ENCODE peak calls at places on chromosomes 4 and X, in seven cellular contexts. G is epithelial cell of esophagus; T is T-helper 9 cell; D is fibroblast of pulmonary artery; S is effector memory CD4-positive, alpha-beta T cell; H is activated naive CD8-positive, alpha-beta T cell treated with anti-CD3 and anti-CD28 coated beads for 36 hours; J is H7. W is an unnamed sample.

GRCh38 chr4:7397206-7398103 is 37.3 kb downstream of the PSAPL1 start:
- DNase-seq in H (no peak), S (no peak), T (no peak), J (no peak), D (no peak), G (peak; percentile 33), W (no peak)

GRCh38 chr4:14143892-14144291 is 516.4 kb upstream of the BOD1L1 start:
- DNase-seq in H (no peak), J (peak; percentile 1), G (peak; percentile 24), T (no peak), D (peak; percentile 9), S (no peak), W (no peak)

GRCh38 chr4:67152976-67153375 is 392.3 kb downstream of the CENPC start:
- DNase-seq in T (no peak), H (no peak), J (no peak), S (no peak), D (no peak), G (peak; percentile 7), W (no peak)

GRCh38 chrX:153726286-153727107 is 1.8 kb downstream of the ABCD1 start:
- DNase-seq in J (peak; percentile 92), T (peak; percentile 30), S (peak; percentile 28), H (peak; percentile 46), G (no peak), D (peak; percentile 34), W (peak; percentile 56)

GRCh38 chr4:3045500-3045850 is 28.9 kb downstream of the HTT-AS start:
- DNase-seq in J (no peak), S (peak; percentile 66), H (peak; percentile 57), T (peak; percentile 51), D (peak; percentile 65), G (no peak), W (no peak)

GRCh38 chrX:137387646-137388045 is 178.3 kb upstream of the ZIC3 start:
- DNase-seq in G (no peak), H (no peak), T (no peak), J (no peak), D (no peak), S (no peak), W (no peak)

GRCh38 chrX:132505116-132505515 is 16.3 kb upstream of the MBNL3 start:
- DNase-seq in J (no peak), H (no peak), G (no peak), S (no peak), D (peak; percentile 22), T (no peak), W (no peak)

GRCh38 chrX:154652311-154653047 is 900 bp downstream of the CTAG2 start:
- DNase-seq in S (no peak), J (peak; percentile 51), H (no peak), D (no peak), G (no peak), T (no peak), W (no peak)

GRCh38 chrX:19814240-19814639 is 73.2 kb downstream of the SH3KBP1 start:
- DNase-seq in D (no peak), S (no peak), H (no peak), J (peak; percentile 40), G (no peak), T (no peak), W (no peak)

GRCh38 chr4:185109736-185110135 is 33.3 kb upstream of the SLC25A4 start:
- DNase-seq in D (no peak), G (no peak), H (no peak), S (no peak), J (no peak), T (no peak), W (no peak)

GRCh38 chr4:61312526-61312925 is 112.4 kb downstream of the ADGRL3 start:
- DNase-seq in D (peak; percentile 53), J (no peak), T (no peak), G (peak; percentile 38), S (no peak), H (no peak), W (no peak)

GRCh38 chrX:101417981-101418841 is 10.2 kb downstream of the HNRNPH2 start:
- DNase-seq in H (peak; percentile 38), J (peak; percentile 71), T (peak; percentile 15), D (no peak), S (no peak), G (no peak), W (peak; percentile 56)

W was measured in endothelial cell of umbilical vein.